ENCODE peak calls at places on chromosomes 4 and X, in five cellular contexts. C is WTC11, B is left ventricle myocardium inferior, S is cardiac muscle cell, H is OCI-LY7. E is an unnamed sample.

GRCh38 chr4:122377352-122377751 is 1.5 kb upstream of the ADAD1 start:
- DNase-seq in C (no peak), B (no peak), S (no peak), H (no peak), E (no peak)

GRCh38 chrX:128816919-128817318 is 706.4 kb downstream of the SMARCA1 start:
- DNase-seq in C (peak; percentile 9), B (no peak), S (peak; percentile 41), H (peak; percentile 15), E (no peak)

GRCh38 chr4:141761926-141762325 is 125.5 kb downstream of the IL15 start:
- DNase-seq in C (no peak), B (no peak), S (no peak), H (no peak), E (no peak)

GRCh38 chr4:98546910-98547544 is 111.4 kb downstream of the TSPAN5 start:
- DNase-seq in C (peak; percentile 19), B (no peak), S (no peak), H (no peak), E (no peak)

GRCh38 chr4:2832981-2833670 is 10.5 kb upstream of the ADD1 start:
- DNase-seq in C (no peak), B (peak; percentile 10), S (no peak), H (no peak), E (no peak)

GRCh38 chr4:77010841-77011354 is 61.3 kb downstream of the SEPTIN11 start:
- DNase-seq in C (no peak), B (no peak), S (no peak), H (no peak), E (no peak)

GRCh38 chr4:9916346-9916745 is 105.0 kb downstream of the SLC2A9 start:
- DNase-seq in C (no peak), B (no peak), S (no peak), H (no peak), E (no peak)

GRCh38 chr4:78168029-78168428 is 110.9 kb downstream of the FRAS1 start:
- DNase-seq in C (no peak), B (no peak), S (peak; percentile 42), H (no peak), E (no peak)

GRCh38 chr4:54082168-54082567 is 17.8 kb upstream of the CHIC2 start:
- DNase-seq in C (no peak), B (no peak), S (no peak), H (no peak), E (no peak)

GRCh38 chr4:1211951-1212545 is 36.9 kb downstream of the CTBP1 start:
- DNase-seq in C (no peak), B (peak; percentile 14), S (no peak), H (no peak), E (no peak)

GRCh38 chr4:39469429-39470077 is 10.7 kb downstream of the LIAS start:
- DNase-seq in C (peak; percentile 36), B (no peak), S (peak; percentile 72), H (peak; percentile 80), E (peak; percentile 62)

GRCh38 chr4:6270691-6271121 is 1.1 kb downstream of the WFS1 start:
- DNase-seq in C (no peak), B (no peak), S (no peak), H (no peak), E (no peak)

GRCh38 chr4:2936773-2937145 is 26.4 kb downstream of the NOP14 start:
- DNase-seq in C (no peak), B (peak; percentile 13), S (no peak), H (peak; percentile 27), E (peak; percentile 59)

GRCh38 chrX:110428144-110428543 is 69.5 kb downstream of the RTL9 start:
- DNase-seq in C (no peak), B (no peak), S (no peak), H (no peak), E (no peak)

GRCh38 chr4:87465739-87466366 is 43.5 kb downstream of the NUDT9 start:
- DNase-seq in C (no peak), B (no peak), S (peak; percentile 40), H (peak; percentile 62), E (peak; percentile 47)

GRCh38 chr4:94516999-94517398 is 65.3 kb downstream of the PDLIM5 start:
- DNase-seq in C (no peak), B (no peak), S (no peak), H (no peak), E (no peak)

GRCh38 chr4:174702974-174703478 is 126.0 kb downstream of the GLRA3 start:
- DNase-seq in C (no peak), B (no peak), S (no peak), H (no peak), E (no peak)

GRCh38 chr4:158722291-158722916 is 792 bp downstream of the PPID start:
- DNase-seq in C (no peak), B (no peak), S (peak; percentile 38), H (peak; percentile 6), E (peak; percentile 11)

GRCh38 chrX:100635989-100636320 is 651 bp downstream of the TSPAN6 start:
- DNase-seq in C (no peak), B (no peak), S (no peak), H (no peak), E (no peak)

GRCh38 chr4:87985097-87985886 is 9.8 kb downstream of the SPP1 start:
- DNase-seq in C (peak; percentile 74), B (peak; percentile 55), S (peak; percentile 57), H (peak; percentile 42), E (peak; percentile 22)

GRCh38 chr4:4519296-4519898 is 22.5 kb downstream of the STX18 start:
- DNase-seq in C (no peak), B (no peak), S (peak; percentile 23), H (no peak), E (no peak)
- TF ChIP-seq CTCF in C (peak; percentile 39), B (peak; percentile 54), S (peak; percentile 69), H (peak; percentile 71), E (peak; percentile 10)

GRCh38 chr4:72888331-72888730 is 181.2 kb downstream of the COX18 start:
- DNase-seq in C (no peak), B (no peak), S (no peak), H (no peak), E (no peak)

GRCh38 chr4:72887152-72887551 is 182.4 kb downstream of the COX18 start:
- DNase-seq in C (no peak), B (no peak), S (no peak), H (no peak), E (no peak)

DNA sequence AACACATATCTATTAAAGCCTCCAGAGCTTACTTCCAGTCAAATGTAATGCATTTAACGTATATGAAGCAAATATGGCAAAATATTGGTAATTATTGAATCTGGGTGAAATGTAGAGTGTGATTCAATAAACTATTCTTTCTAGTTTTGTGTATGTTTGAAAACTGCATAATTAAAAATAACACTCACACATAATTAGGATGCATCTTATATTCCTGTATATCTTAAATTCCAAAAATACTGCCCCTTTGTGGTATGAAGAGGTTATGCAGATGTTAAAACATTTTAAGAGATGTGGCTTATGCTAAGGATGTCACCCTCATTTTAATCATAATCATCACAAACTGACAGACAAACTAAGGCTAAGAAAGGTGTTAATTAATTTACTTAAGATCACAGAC is 182.9 kb downstream of the COX18 start:
- DNase-seq in C (no peak), B (no peak), S (peak; percentile 34), H (peak; percentile 1), E (no peak)
- TF ChIP-seq CTCF in C (peak; percentile 18), B (peak; percentile 25), S (peak; percentile 50), H (peak; percentile 73), E (peak; percentile 29)

GRCh38 chr4:140637836-140638235 is 69.1 kb upstream of the UCP1 start:
- DNase-seq in C (peak; percentile 45), B (no peak), S (peak; percentile 40), H (peak; percentile 85), E (peak; percentile 56)
- TF ChIP-seq CTCF in C (peak; percentile 23), B (peak; percentile 63), S (peak; percentile 57), H (peak; percentile 99), E (peak; percentile 61)

GRCh38 chrX:108138814-108139213 is 47.2 kb downstream of the ATG4A start:
- DNase-seq in C (no peak), B (no peak), S (no peak), H (no peak), E (no peak)

GRCh38 chrX:108130889-108131288 is 39.3 kb downstream of the ATG4A start:
- DNase-seq in C (no peak), B (no peak), S (no peak), H (no peak), E (no peak)

GRCh38 chrX:108131471-108131870 is 39.9 kb downstream of the ATG4A start:
- DNase-seq in C (no peak), B (no peak), S (no peak), H (no peak), E (no peak)

GRCh38 chrX:108132034-108132433 is 40.5 kb downstream of the ATG4A start:
- DNase-seq in C (no peak), B (no peak), S (no peak), H (no peak), E (no peak)

GRCh38 chrX:108134724-108135123 is 43.1 kb downstream of the ATG4A start:
- DNase-seq in C (peak; percentile 20), B (no peak), S (no peak), H (no peak), E (no peak)
- TF ChIP-seq CTCF in C (no peak), B (no peak), S (no peak), H (peak; percentile 31), E (no peak)